ENCODE peak calls at places on chromosome 11, in ten cellular contexts. N is LoVo; S is pancreas; G is endothelial cell; E is stimulated activated CD4-positive, alpha-beta T cell treated with anti-CD3 and anti-CD28 coated beads, TNF-alpha, amount 100 ng/mL, for 1 hour; F is A172; D is NB4; R is occipital lobe; X is astrocyte of the spinal cord; H is ELR. W is an unnamed sample.

GRCh38 chr11:82523141-82523540 is 210.5 kb downstream of the FAM181B start:
- DNase-seq in H (no peak), S (no peak), E (no peak), F (no peak), G (peak; percentile 12), X (no peak), N (no peak), D (no peak), R (no peak), W (no peak)

GRCh38 chr11:89477175-89477574 is 14.0 kb downstream of the NOX4 start:
- DNase-seq in F (no peak), N (peak; percentile 8), E (no peak), X (no peak), S (no peak), R (no peak), G (no peak), D (no peak), H (no peak), W (no peak)

GRCh38 chr11:18457435-18457834 is 1.8 kb downstream of the LDHAL6A start:
- DNase-seq in G (no peak), S (no peak), D (no peak), R (no peak), H (peak; percentile 32), E (no peak), X (no peak), F (peak; percentile 92), N (peak; percentile 36), W (peak; percentile 16)

GRCh38 chr11:43214471-43214870 is 97.3 kb upstream of the API5 start:
- DNase-seq in E (no peak), N (no peak), H (no peak), D (no peak), F (no peak), S (no peak), X (no peak), G (no peak), R (no peak), W (no peak)

GRCh38 chr11:123640677-123641494 is 13.5 kb downstream of the SCN3B start:
- DNase-seq in R (no peak), N (peak; percentile 29), D (peak; percentile 70), G (peak; percentile 65), H (peak; percentile 61), S (no peak), E (peak; percentile 23), F (no peak), X (peak; percentile 25), W (peak; percentile 55)

GRCh38 chr11:3359092-3359824 is 19.7 kb downstream of the ZNF195 start:
- DNase-seq in H (no peak), G (no peak), F (no peak), N (no peak), X (no peak), D (no peak), E (no peak), R (no peak), S (no peak), W (peak; percentile 9)

GRCh38 chr11:128905345-128906184 is 14.4 kb downstream of the KCNJ5 start:
- DNase-seq in N (peak; percentile 65), S (peak; percentile 70), X (peak; percentile 17), R (no peak), H (peak; percentile 64), G (peak; percentile 47), D (peak; percentile 86), F (peak; percentile 45), E (no peak), W (peak; percentile 40)

GRCh38 chr11:91730071-91730470 is 494.5 kb upstream of the FAT3 start:
- DNase-seq in F (no peak), G (no peak), R (no peak), E (no peak), X (peak; percentile 2), S (no peak), N (no peak), D (no peak), H (no peak), W (no peak)

GRCh38 chr11:130819561-130819960 is 96.7 kb downstream of the SNX19 start:
- DNase-seq in H (no peak), R (no peak), S (no peak), F (no peak), D (no peak), G (no peak), N (no peak), E (no peak), X (no peak), W (no peak)

GRCh38 chr11:133936551-133936950 is 20.2 kb downstream of the IGSF9B start:
- DNase-seq in R (no peak), H (no peak), D (no peak), G (no peak), F (no peak), E (no peak), X (no peak), S (no peak), N (no peak), W (no peak)

GRCh38 chr11:57288771-57289579 is 35.8 kb downstream of the TNKS1BP1 start:
- DNase-seq in R (no peak), S (no peak), F (peak; percentile 49), X (peak; percentile 76), H (peak; percentile 94), N (no peak), G (peak; percentile 38), D (no peak), E (no peak), W (peak; percentile 64)

GRCh38 chr11:10932976-10933375 is 75.1 kb upstream of the ZBED5 start:
- DNase-seq in S (no peak), F (no peak), N (no peak), R (no peak), X (no peak), G (no peak), E (no peak), D (no peak), H (no peak), W (no peak)

GRCh38 chr11:62588966-62589637 is 2.2 kb downstream of the TUT1 start:
- DNase-seq in S (peak; percentile 4), H (peak; percentile 68), F (no peak), N (no peak), X (no peak), R (no peak), E (no peak), D (peak; percentile 44), G (no peak), W (no peak)

GRCh38 chr11:69859275-69859934 is 40.2 kb upstream of the FGF3 start:
- DNase-seq in D (no peak), N (no peak), R (no peak), F (no peak), X (no peak), E (no peak), H (no peak), S (no peak), G (no peak), W (no peak)

GRCh38 chr11:7643323-7643722 is 30.0 kb downstream of the CYB5R2 start:
- DNase-seq in S (no peak), G (no peak), N (no peak), R (no peak), E (no peak), F (no peak), H (no peak), X (no peak), D (no peak), W (no peak)

GRCh38 chr11:66915046-66915832 is 42.9 kb downstream of the PC start:
- DNase-seq in G (no peak), F (no peak), X (peak; percentile 61), E (no peak), R (no peak), S (no peak), D (no peak), H (no peak), N (no peak), W (no peak)

GRCh38 chr11:133934599-133935550 is 21.9 kb downstream of the IGSF9B start:
- DNase-seq in S (no peak), D (peak; percentile 63), F (peak; percentile 91), H (peak; percentile 54), E (no peak), R (peak; percentile 87), X (no peak), N (peak; percentile 16), G (no peak), W (peak; percentile 91)

GRCh38 chr11:74755395-74755995 is 6.8 kb downstream of the RNF169 start:
- DNase-seq in H (peak; percentile 46), X (no peak), E (no peak), S (no peak), R (no peak), N (no peak), G (no peak), D (peak; percentile 19), F (no peak), W (no peak)

GRCh38 chr11:10295056-10295901 is 1.3 kb upstream of the SBF2 start:
- DNase-seq in G (no peak), E (no peak), X (no peak), N (no peak), H (peak; percentile 32), D (peak; percentile 55), R (no peak), F (no peak), S (no peak), W (peak; percentile 20)

GRCh38 chr11:129728571-129728970 is 87.1 kb upstream of the TMEM45B start:
- DNase-seq in R (no peak), G (no peak), F (no peak), H (no peak), S (peak; percentile 20), E (no peak), D (no peak), N (no peak), X (no peak), W (no peak)

GRCh38 chr11:117061256-117061655 is 37.0 kb downstream of the SIK3 start:
- DNase-seq in E (no peak), G (no peak), D (no peak), N (no peak), X (no peak), S (no peak), F (no peak), R (no peak), H (no peak), W (no peak)

GRCh38 chr11:11931461-11932055 is 76.9 kb downstream of the DKK3 start:
- DNase-seq in N (peak; percentile 25), X (peak; percentile 78), R (no peak), E (no peak), S (no peak), H (peak; percentile 87), F (peak; percentile 83), G (no peak), D (peak; percentile 54), W (peak; percentile 87)

GRCh38 chr11:132496341-132496740 is 1036.0 kb downstream of the OPCML start:
- DNase-seq in N (no peak), D (no peak), G (no peak), F (peak; percentile 63), S (no peak), H (no peak), R (no peak), E (no peak), X (no peak), W (no peak)

GRCh38 chr11:72621008-72621610 is 53.1 kb downstream of the PDE2A start:
- DNase-seq in X (no peak), F (no peak), S (no peak), R (no peak), E (no peak), G (no peak), H (no peak), N (no peak), D (no peak), W (no peak)

GRCh38 chr11:1841511-1842148 is 2.8 kb downstream of the TNNI2 start:
- DNase-seq in N (no peak), S (peak; percentile 20), D (no peak), R (no peak), H (no peak), X (no peak), F (no peak), E (no peak), G (no peak), W (no peak)

GRCh38 chr11:100356035-100356434 is 331.1 kb upstream of the ARHGAP42 start:
- DNase-seq in F (no peak), E (no peak), X (no peak), G (no peak), H (peak; percentile 10), S (no peak), N (no peak), R (no peak), D (no peak), W (no peak)

GRCh38 chr11:2700415-2701211 is 819 bp upstream of the KCNQ1OT1 start:
- DNase-seq in G (peak; percentile 50), D (peak; percentile 56), E (no peak), X (no peak), H (peak; percentile 53), F (peak; percentile 30), R (no peak), N (peak; percentile 21), S (peak; percentile 52), W (peak; percentile 25)

GRCh38 chr11:77410076-77410827 is 63.6 kb downstream of the PAK1 start:
- DNase-seq in G (no peak), R (no peak), E (no peak), S (no peak), N (no peak), H (no peak), F (no peak), D (peak; percentile 25), X (no peak), W (no peak)

W was measured in cardiac fibroblast.